ENCODE peak calls at places on chromosomes 3 and 15, in six cellular contexts. One of them, this sample, is unnamed.

GRCh38 chr3:38168151-38168987 is 3.0 kb downstream of the OXSR1 start:
- DNase-seq in fibroblast of pulmonary artery: peak; percentile 50
- DNase-seq in GM06990: no peak
- DNase-seq in GM12865: no peak
- DNase-seq in stomach: no peak
- DNase-seq in uterus: no peak
- DNase-seq in this sample: peak; percentile 76

GRCh38 chr3:5002174-5002870 is 23.1 kb downstream of the BHLHE40 start:
- DNase-seq in GM12865: no peak
- DNase-seq in uterus: no peak
- DNase-seq in GM06990: no peak
- DNase-seq in stomach: no peak
- DNase-seq in fibroblast of pulmonary artery: no peak
- DNase-seq in this sample: no peak

GRCh38 chr3:127105587-127105986 is 87.3 kb upstream of the PRR23E start:
- DNase-seq in uterus: no peak
- DNase-seq in fibroblast of pulmonary artery: no peak
- DNase-seq in GM06990: no peak
- DNase-seq in GM12865: no peak
- DNase-seq in stomach: no peak
- DNase-seq in this sample: no peak

GRCh38 chr3:126309162-126309561 is 48.0 kb downstream of the KLF15 start:
- DNase-seq in stomach: no peak
- DNase-seq in GM12865: no peak
- DNase-seq in uterus: no peak
- DNase-seq in GM06990: no peak
- DNase-seq in fibroblast of pulmonary artery: no peak
- DNase-seq in this sample: no peak

GRCh38 chr15:87492321-87492720 is 764.2 kb downstream of the NTRK3 start:
- DNase-seq in uterus: no peak
- DNase-seq in stomach: no peak
- DNase-seq in fibroblast of pulmonary artery: no peak
- DNase-seq in GM06990: no peak
- DNase-seq in GM12865: no peak
- DNase-seq in this sample: no peak

GRCh38 chr3:70840106-70840870 is 527.9 kb upstream of the MDFIC2 start:
- DNase-seq in fibroblast of pulmonary artery: no peak
- DNase-seq in GM12865: no peak
- DNase-seq in GM06990: no peak
- DNase-seq in uterus: no peak
- DNase-seq in stomach: no peak
- DNase-seq in this sample: no peak

GRCh38 chr3:127254730-127255129 is 33.1 kb downstream of the PRR20G start:
- DNase-seq in GM12865: peak; percentile 26
- DNase-seq in stomach: no peak
- DNase-seq in fibroblast of pulmonary artery: peak; percentile 4
- DNase-seq in GM06990: no peak
- DNase-seq in uterus: no peak
- DNase-seq in this sample: no peak

GRCh38 chr3:79175870-79176269 is 591.9 kb downstream of the ROBO1 start:
- DNase-seq in GM06990: no peak
- DNase-seq in GM12865: no peak
- DNase-seq in stomach: no peak
- DNase-seq in fibroblast of pulmonary artery: no peak
- DNase-seq in uterus: no peak
- DNase-seq in this sample: no peak

GRCh38 chr3:157477441-157477840 is 25.8 kb downstream of the VEPH1 start:
- DNase-seq in fibroblast of pulmonary artery: no peak
- DNase-seq in uterus: no peak
- DNase-seq in GM12865: no peak
- DNase-seq in stomach: no peak
- DNase-seq in GM06990: no peak
- DNase-seq in this sample: peak; percentile 35

GRCh38 chr3:157475921-157476395 is 27.3 kb downstream of the VEPH1 start:
- DNase-seq in fibroblast of pulmonary artery: peak; percentile 65
- DNase-seq in stomach: no peak
- DNase-seq in GM12865: no peak
- DNase-seq in uterus: no peak
- DNase-seq in GM06990: no peak
- DNase-seq in this sample: peak; percentile 81

GRCh38 chr3:157479464-157480243 is 23.6 kb downstream of the VEPH1 start:
- DNase-seq in stomach: no peak
- DNase-seq in uterus: no peak
- DNase-seq in GM12865: no peak
- DNase-seq in fibroblast of pulmonary artery: no peak
- DNase-seq in GM06990: no peak
- DNase-seq in this sample: no peak
- TF ChIP-seq CTCF in stomach: no peak
- TF ChIP-seq CTCF in uterus: no peak
- TF ChIP-seq CTCF in GM12865: no peak
- TF ChIP-seq CTCF in fibroblast of pulmonary artery: no peak
- TF ChIP-seq CTCF in GM06990: no peak
- TF ChIP-seq CTCF in this sample: no peak

GRCh38 chr3:146594843-146595482 is 10.2 kb downstream of the PLSCR5 start:
- DNase-seq in fibroblast of pulmonary artery: peak; percentile 44
- DNase-seq in GM12865: peak; percentile 5
- DNase-seq in GM06990: no peak
- DNase-seq in stomach: no peak
- DNase-seq in uterus: no peak
- DNase-seq in this sample: peak; percentile 52
- TF ChIP-seq CTCF in fibroblast of pulmonary artery: peak; percentile 56
- TF ChIP-seq CTCF in GM12865: no peak
- TF ChIP-seq CTCF in GM06990: peak; percentile 24
- TF ChIP-seq CTCF in stomach: no peak
- TF ChIP-seq CTCF in uterus: peak; percentile 15
- TF ChIP-seq CTCF in this sample: peak; percentile 44

GRCh38 chr3:118304557-118304956 is 730.1 kb downstream of the IGSF11 start:
- DNase-seq in GM06990: no peak
- DNase-seq in stomach: no peak
- DNase-seq in uterus: no peak
- DNase-seq in GM12865: no peak
- DNase-seq in fibroblast of pulmonary artery: no peak
- DNase-seq in this sample: no peak
- TF ChIP-seq CTCF in GM06990: no peak
- TF ChIP-seq CTCF in stomach: no peak
- TF ChIP-seq CTCF in uterus: no peak
- TF ChIP-seq CTCF in GM12865: no peak
- TF ChIP-seq CTCF in fibroblast of pulmonary artery: no peak
- TF ChIP-seq CTCF in this sample: no peak

GRCh38 chr15:27339138-27339537 is 368.2 kb downstream of the GABRG3 start:
- DNase-seq in uterus: no peak
- DNase-seq in GM12865: no peak
- DNase-seq in GM06990: no peak
- DNase-seq in fibroblast of pulmonary artery: no peak
- DNase-seq in stomach: no peak
- DNase-seq in this sample: no peak
- TF ChIP-seq CTCF in uterus: no peak
- TF ChIP-seq CTCF in GM12865: no peak
- TF ChIP-seq CTCF in GM06990: no peak
- TF ChIP-seq CTCF in fibroblast of pulmonary artery: no peak
- TF ChIP-seq CTCF in stomach: no peak
- TF ChIP-seq CTCF in this sample: no peak

GRCh38 chr15:62691008-62691407 is 351.5 kb upstream of the TPM1 start:
- DNase-seq in stomach: no peak
- DNase-seq in uterus: no peak
- DNase-seq in fibroblast of pulmonary artery: peak; percentile 2
- DNase-seq in GM06990: no peak
- DNase-seq in GM12865: no peak
- DNase-seq in this sample: no peak
- TF ChIP-seq CTCF in stomach: no peak
- TF ChIP-seq CTCF in uterus: peak; percentile 21
- TF ChIP-seq CTCF in fibroblast of pulmonary artery: no peak
- TF ChIP-seq CTCF in GM06990: no peak
- TF ChIP-seq CTCF in GM12865: peak; percentile 2
- TF ChIP-seq CTCF in this sample: no peak

GRCh38 chr15:68279218-68279533 is 1.6 kb downstream of the FEM1B start:
- DNase-seq in fibroblast of pulmonary artery: no peak
- DNase-seq in GM12865: no peak
- DNase-seq in stomach: no peak
- DNase-seq in uterus: no peak
- DNase-seq in GM06990: no peak
- DNase-seq in this sample: no peak

GRCh38 chr15:68279779-68280745 is 2.5 kb downstream of the FEM1B start:
- DNase-seq in uterus: no peak
- DNase-seq in fibroblast of pulmonary artery: no peak
- DNase-seq in GM06990: no peak
- DNase-seq in GM12865: no peak
- DNase-seq in stomach: no peak
- DNase-seq in this sample: peak; percentile 37

GRCh38 chr15:68277131-68277604 is 377 bp upstream of the FEM1B start:
- DNase-seq in fibroblast of pulmonary artery: peak; percentile 69
- DNase-seq in uterus: no peak
- DNase-seq in GM06990: no peak
- DNase-seq in stomach: no peak
- DNase-seq in GM12865: no peak
- DNase-seq in this sample: peak; percentile 74

GRCh38 chr15:68277605-68278344 is at the start of gene FEM1B:
- DNase-seq in GM06990: peak; percentile 97
- DNase-seq in uterus: peak; percentile 90
- DNase-seq in stomach: peak; percentile 90
- DNase-seq in fibroblast of pulmonary artery: peak; percentile 95
- DNase-seq in GM12865: peak; percentile 96
- DNase-seq in this sample: peak; percentile 91

GRCh38 chr15:68278345-68279217 is 1.0 kb downstream of the FEM1B start:
- DNase-seq in GM12865: peak; percentile 23
- DNase-seq in GM06990: no peak
- DNase-seq in stomach: no peak
- DNase-seq in fibroblast of pulmonary artery: no peak
- DNase-seq in uterus: peak; percentile 58
- DNase-seq in this sample: no peak
- TF ChIP-seq CTCF in GM12865: peak; percentile 51
- TF ChIP-seq CTCF in GM06990: peak; percentile 61
- TF ChIP-seq CTCF in stomach: peak; percentile 3
- TF ChIP-seq CTCF in fibroblast of pulmonary artery: peak; percentile 30
- TF ChIP-seq CTCF in uterus: no peak
- TF ChIP-seq CTCF in this sample: peak; percentile 22

DNA sequence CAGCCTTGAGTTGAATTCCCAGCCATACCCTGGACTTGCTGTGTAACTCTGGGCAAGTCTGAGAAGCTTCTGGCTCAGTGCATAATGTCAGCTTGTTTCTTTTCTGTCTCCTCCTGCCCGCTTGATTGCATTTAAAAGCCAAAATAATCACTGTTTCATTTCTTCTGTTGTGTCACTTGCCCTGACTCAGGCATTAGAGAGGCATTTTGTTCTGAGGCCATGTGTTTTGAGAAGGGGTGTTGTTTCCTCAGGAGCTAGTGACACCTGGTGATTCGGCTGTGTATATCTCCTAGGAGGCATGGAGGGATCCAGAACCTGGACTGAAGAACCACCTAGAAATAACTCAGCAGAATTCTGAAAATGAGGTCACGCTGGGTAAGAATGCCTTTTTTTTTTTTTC is 16.0 kb downstream of the WDR73 start:
- DNase-seq in fibroblast of pulmonary artery: no peak
- DNase-seq in GM12865: no peak
- DNase-seq in GM06990: no peak
- DNase-seq in stomach: no peak
- DNase-seq in uterus: no peak
- DNase-seq in this sample: peak; percentile 54
- TF ChIP-seq CTCF in fibroblast of pulmonary artery: no peak
- TF ChIP-seq CTCF in GM12865: no peak
- TF ChIP-seq CTCF in GM06990: no peak
- TF ChIP-seq CTCF in stomach: no peak
- TF ChIP-seq CTCF in uterus: no peak
- TF ChIP-seq CTCF in this sample: no peak

GRCh38 chr3:170623524-170623923 is 37.6 kb upstream of the SLC7A14 start:
- DNase-seq in GM06990: no peak
- DNase-seq in GM12865: no peak
- DNase-seq in stomach: no peak
- DNase-seq in uterus: no peak
- DNase-seq in fibroblast of pulmonary artery: no peak
- DNase-seq in this sample: no peak

GRCh38 chr3:170621256-170621655 is 35.4 kb upstream of the SLC7A14 start:
- DNase-seq in stomach: no peak
- DNase-seq in fibroblast of pulmonary artery: no peak
- DNase-seq in uterus: no peak
- DNase-seq in GM06990: no peak
- DNase-seq in GM12865: no peak
- DNase-seq in this sample: no peak

DNA sequence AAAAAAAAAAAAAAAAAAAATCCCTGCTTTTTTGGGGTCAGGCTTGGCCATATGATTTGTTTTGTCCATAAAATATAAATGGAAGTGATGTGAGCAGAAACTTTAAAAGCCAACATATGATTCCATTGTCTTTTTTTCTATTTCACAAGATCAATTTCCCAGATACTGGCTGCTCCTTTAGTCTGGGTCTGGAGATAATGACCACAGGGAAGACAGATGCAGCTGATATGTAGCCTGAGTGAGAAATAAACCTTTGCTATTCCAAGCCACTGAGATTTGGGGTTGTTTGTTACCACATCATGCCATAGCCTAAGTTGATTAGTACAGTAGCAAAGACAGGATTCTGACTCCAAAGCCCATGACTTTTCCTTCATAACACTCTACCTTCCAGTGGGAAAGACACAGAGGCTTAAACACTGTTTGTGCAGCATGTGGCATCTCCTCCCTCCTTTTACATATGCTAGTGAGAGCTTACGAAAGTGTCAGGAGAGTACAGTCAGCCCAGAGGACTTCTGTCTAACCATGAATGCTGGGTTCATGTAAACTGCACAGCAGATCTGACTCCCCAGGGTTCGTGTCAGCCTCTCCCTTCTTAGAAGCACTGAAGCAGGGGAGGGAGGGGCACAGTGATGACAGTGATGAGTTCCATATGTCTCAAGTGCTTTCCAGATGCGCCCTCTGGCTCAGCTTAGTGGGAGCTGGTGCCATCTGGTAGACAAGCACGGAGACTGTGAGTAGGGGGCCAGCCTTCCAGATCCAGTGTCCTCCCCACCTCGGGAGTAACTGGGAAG is 36.7 kb upstream of the SLC7A14 start:
- DNase-seq in GM12865: peak; percentile 37
- DNase-seq in stomach: no peak
- DNase-seq in GM06990: no peak
- DNase-seq in fibroblast of pulmonary artery: peak; percentile 79
- DNase-seq in uterus: peak; percentile 67
- DNase-seq in this sample: peak; percentile 98
- TF ChIP-seq CTCF in GM12865: no peak
- TF ChIP-seq CTCF in stomach: no peak
- TF ChIP-seq CTCF in GM06990: peak; percentile 7
- TF ChIP-seq CTCF in fibroblast of pulmonary artery: no peak
- TF ChIP-seq CTCF in uterus: no peak
- TF ChIP-seq CTCF in this sample: no peak

GRCh38 chr3:125048282-125048681 is 7.5 kb downstream of the HEG1 start:
- DNase-seq in fibroblast of pulmonary artery: no peak
- DNase-seq in GM06990: no peak
- DNase-seq in GM12865: no peak
- DNase-seq in stomach: no peak
- DNase-seq in uterus: no peak
- DNase-seq in this sample: no peak

GRCh38 chr3:125045194-125045593 is 10.6 kb downstream of the HEG1 start:
- DNase-seq in GM06990: no peak
- DNase-seq in GM12865: no peak
- DNase-seq in stomach: no peak
- DNase-seq in fibroblast of pulmonary artery: peak; percentile 65
- DNase-seq in uterus: no peak
- DNase-seq in this sample: no peak

GRCh38 chr3:125042725-125043406 is 12.9 kb downstream of the HEG1 start:
- DNase-seq in fibroblast of pulmonary artery: peak; percentile 70
- DNase-seq in stomach: no peak
- DNase-seq in GM12865: no peak
- DNase-seq in GM06990: no peak
- DNase-seq in uterus: peak; percentile 58
- DNase-seq in this sample: peak; percentile 37

GRCh38 chr3:125043599-125044151 is 12.1 kb downstream of the HEG1 start:
- DNase-seq in stomach: peak; percentile 33
- DNase-seq in GM12865: no peak
- DNase-seq in fibroblast of pulmonary artery: no peak
- DNase-seq in uterus: peak; percentile 43
- DNase-seq in GM06990: no peak
- DNase-seq in this sample: no peak

GRCh38 chr3:125045965-125046364 is 9.8 kb downstream of the HEG1 start:
- DNase-seq in GM12865: no peak
- DNase-seq in uterus: no peak
- DNase-seq in stomach: no peak
- DNase-seq in fibroblast of pulmonary artery: peak; percentile 69
- DNase-seq in GM06990: no peak
- DNase-seq in this sample: peak; percentile 69
- TF ChIP-seq CTCF in GM12865: no peak
- TF ChIP-seq CTCF in uterus: no peak
- TF ChIP-seq CTCF in stomach: no peak
- TF ChIP-seq CTCF in fibroblast of pulmonary artery: peak; percentile 29
- TF ChIP-seq CTCF in GM06990: no peak
- TF ChIP-seq CTCF in this sample: peak; percentile 37